ENCODE peak calls at places on chromosomes 3 and 15, in nine cellular contexts. K is kidney glomerular epithelial cell; Y is occipital lobe; F is activated B cell treated with CpG ODN at 0.5 μM for 24 hours; M is anterior cingulate cortex; I is activated T-helper 9 cell treated with anti-CD3 and anti-CD28 coated beads, Interleukin-2, amount 50 U/mL, for 16 hours; E is SHP77; R is psoas muscle; P is activated naive CD4-positive, alpha-beta T cell treated with anti-CD3 and anti-CD28 coated beads, Interleukin-2, amount 50 U/mL, for 72 hours. B is an unnamed sample.

GRCh38 chr3:174775603-174776002 is 83.5 kb upstream of the NAALADL2 start:
- DNase-seq in K (no peak), Y (no peak), I (no peak), M (no peak), P (no peak), E (no peak), F (no peak), R (no peak), B (no peak)

GRCh38 chr3:43689166-43689565 is 1.6 kb upstream of the ABHD5 start:
- DNase-seq in R (no peak), K (no peak), P (no peak), E (no peak), F (no peak), I (no peak), M (no peak), Y (no peak), B (no peak)

GRCh38 chr3:10764314-10765051 is 51.5 kb upstream of the SLC6A11 start:
- DNase-seq in P (no peak), E (no peak), I (no peak), M (peak; percentile 40), Y (peak; percentile 27), K (no peak), F (no peak), R (no peak), B (no peak)

GRCh38 chr3:193301441-193301840 is 60.4 kb downstream of the PLAAT1 start:
- DNase-seq in Y (no peak), R (no peak), F (no peak), E (no peak), M (no peak), K (no peak), P (no peak), I (no peak), B (no peak)

GRCh38 chr3:4994823-4995499 is 15.7 kb downstream of the BHLHE40 start:
- DNase-seq in K (peak; percentile 92), Y (peak; percentile 44), I (no peak), P (no peak), R (peak; percentile 84), M (no peak), E (no peak), F (no peak), B (no peak)

GRCh38 chr3:137770821-137771399 is 6.8 kb downstream of the SOX14 start:
- DNase-seq in I (no peak), M (no peak), K (no peak), Y (no peak), P (no peak), R (no peak), E (no peak), F (no peak), B (no peak)

GRCh38 chr15:92714071-92714456 is 58.5 kb upstream of the FAM174B start:
- DNase-seq in P (no peak), I (no peak), K (peak; percentile 31), R (no peak), Y (peak; percentile 17), F (no peak), M (no peak), E (peak; percentile 14), B (no peak)

GRCh38 chr3:181210275-181210674 is 220.7 kb upstream of the DNAJC19 start:
- DNase-seq in P (no peak), Y (no peak), F (no peak), R (no peak), I (no peak), K (no peak), E (peak; percentile 6), M (no peak), B (peak; percentile 17)

GRCh38 chr3:46903341-46904302 is 26.1 kb downstream of the PTH1R start:
- DNase-seq in P (no peak), R (peak; percentile 35), E (no peak), M (no peak), Y (no peak), K (no peak), I (no peak), F (no peak), B (no peak)

GRCh38 chr15:88467935-88468528 is 524 bp downstream of the MRPS11 start:
- DNase-seq in I (peak; percentile 3), F (no peak), K (no peak), P (peak; percentile 23), Y (no peak), M (no peak), E (peak; percentile 4), R (no peak), B (peak; percentile 36)

GRCh38 chr3:124168271-124168670 is 176.3 kb upstream of the ROPN1 start:
- DNase-seq in R (no peak), E (no peak), M (no peak), Y (no peak), K (no peak), P (no peak), F (no peak), I (no peak), B (no peak)

GRCh38 chr3:145812396-145812795 is 348.6 kb downstream of the PLOD2 start:
- DNase-seq in R (no peak), E (no peak), K (no peak), I (no peak), P (no peak), F (no peak), M (no peak), Y (no peak), B (no peak)

GRCh38 chr15:45604321-45604720 is 17.1 kb downstream of the BLOC1S6 start:
- DNase-seq in K (no peak), R (no peak), P (no peak), Y (no peak), F (no peak), I (no peak), E (no peak), M (no peak), B (no peak)

GRCh38 chr3:775178-775885 is 317.5 kb upstream of the CNTN6 start:
- DNase-seq in I (no peak), Y (no peak), F (no peak), P (no peak), R (no peak), K (no peak), E (no peak), M (no peak), B (no peak)

GRCh38 chr3:36707623-36708409 is 56.5 kb downstream of the DCLK3 start:
- DNase-seq in R (no peak), K (no peak), E (no peak), F (no peak), P (no peak), Y (no peak), I (no peak), M (no peak), B (peak; percentile 35)

GRCh38 chr3:171541647-171542046 is 81.4 kb upstream of the TNIK start:
- DNase-seq in E (no peak), M (no peak), F (no peak), I (no peak), K (no peak), R (no peak), P (no peak), Y (no peak), B (no peak)

GRCh38 chr3:140736863-140737460 is 59.1 kb downstream of the TRIM42 start:
- DNase-seq in Y (no peak), F (no peak), E (peak; percentile 21), M (no peak), R (peak; percentile 39), I (no peak), K (peak; percentile 27), P (no peak), B (peak; percentile 41)

GRCh38 chr3:37910666-37911400 is 49.2 kb downstream of the CTDSPL start:
- DNase-seq in M (no peak), I (no peak), P (no peak), Y (no peak), K (no peak), F (no peak), E (no peak), R (no peak), B (peak; percentile 41)

GRCh38 chr3:30183421-30183820 is 423.0 kb upstream of the TGFBR2 start:
- DNase-seq in P (no peak), M (no peak), E (no peak), K (no peak), R (no peak), I (no peak), F (no peak), Y (no peak), B (no peak)

GRCh38 chr3:185042357-185042756 is 110.5 kb downstream of the C3orf70 start:
- DNase-seq in M (no peak), R (no peak), E (no peak), K (no peak), Y (no peak), I (no peak), F (no peak), P (no peak), B (no peak)

GRCh38 chr15:60551147-60551780 is 72.3 kb upstream of the ICE2 start:
- DNase-seq in I (no peak), R (no peak), F (no peak), E (no peak), K (no peak), Y (no peak), M (no peak), P (peak; percentile 39), B (no peak)

GRCh38 chr3:194497799-194498575 is 11.2 kb upstream of the ATP13A3 start:
- DNase-seq in Y (no peak), K (peak; percentile 33), F (no peak), R (no peak), P (no peak), E (no peak), I (no peak), M (no peak), B (no peak)

GRCh38 chr3:184732133-184732532 is 20.3 kb upstream of the MAGEF1 start:
- DNase-seq in M (no peak), R (no peak), I (no peak), E (no peak), P (no peak), F (no peak), K (no peak), Y (no peak), B (no peak)

GRCh38 chr3:138442996-138443395 is 8.6 kb downstream of the ESYT3 start:
- DNase-seq in R (no peak), P (no peak), K (no peak), F (no peak), I (no peak), M (no peak), Y (no peak), E (no peak), B (no peak)

GRCh38 chr3:72487946-72488735 is 360.1 kb downstream of the SHQ1 start:
- DNase-seq in K (peak; percentile 15), E (no peak), P (no peak), R (no peak), Y (no peak), M (no peak), I (no peak), F (no peak), B (no peak)

GRCh38 chr3:17201538-17201937 is 316.8 kb downstream of the PLCL2 start:
- DNase-seq in R (no peak), E (no peak), P (no peak), Y (no peak), F (no peak), M (no peak), K (no peak), I (no peak), B (no peak)

GRCh38 chr15:31214864-31215489 is 111.7 kb upstream of the KLF13 start:
- DNase-seq in R (peak; percentile 32), K (no peak), P (no peak), Y (peak; percentile 45), I (no peak), F (no peak), M (no peak), E (no peak), B (no peak)

GRCh38 chr3:184257083-184257915 is 4.1 kb downstream of the CAMK2N2 start:
- DNase-seq in F (no peak), E (no peak), P (no peak), R (no peak), Y (no peak), I (no peak), M (no peak), K (no peak), B (no peak)

GRCh38 chr3:197891-198491 is 1.4 kb downstream of the CHL1 start:
- DNase-seq in K (no peak), R (no peak), Y (peak; percentile 13), M (peak; percentile 55), E (no peak), F (peak; percentile 38), I (no peak), P (no peak), B (peak; percentile 28)

GRCh38 chr3:178385280-178385952 is 150.8 kb upstream of the KCNMB2 start:
- DNase-seq in R (no peak), K (peak; percentile 71), Y (peak; percentile 1), F (no peak), E (peak; percentile 7), I (no peak), M (no peak), P (no peak), B (peak; percentile 55)